ENCODE peak calls at places on chromosomes 6 and 20, in seven cellular contexts. T is LoVo; O is GM23248; G is stimulated activated CD4-positive, alpha-beta T cell treated with anti-CD3 and anti-CD28 coated beads, TNF-alpha, amount 100 ng/mL, for 48 hours; E is heart left ventricle; J is heart right ventricle; K is activated CD4-positive, alpha-beta T cell treated with anti-CD3 and anti-CD28 coated beads, Interleukin-2, amount 50 U/mL, for 1 hour. R is an unnamed sample.

GRCh38 chr20:47691632-47692031 is 93.6 kb downstream of the SULF2 start:
- DNase-seq in T (no peak), O (peak; percentile 48), G (no peak), E (no peak), J (no peak), K (no peak), R (no peak)

GRCh38 chr6:161349886-161350285 is 76.0 kb upstream of the AGPAT4 start:
- DNase-seq in T (no peak), O (no peak), G (no peak), E (no peak), J (no peak), K (no peak), R (no peak)

GRCh38 chr6:5087389-5087788 is 2.2 kb downstream of the PPP1R3G start:
- DNase-seq in T (no peak), O (no peak), G (no peak), E (peak; percentile 54), J (peak; percentile 44), K (no peak), R (no peak)

GRCh38 chr6:170147832-170148708 is 142.8 kb downstream of the DLL1 start:
- DNase-seq in T (no peak), O (no peak), G (peak; percentile 36), E (no peak), J (no peak), K (peak; percentile 20), R (no peak)

GRCh38 chr6:143176090-143177021 is 115.7 kb downstream of the AIG1 start:
- DNase-seq in T (no peak), O (peak; percentile 90), G (no peak), E (no peak), J (no peak), K (no peak), R (no peak)

GRCh38 chr6:150940951-150941350 is 75.4 kb downstream of the MTHFD1L start:
- DNase-seq in T (no peak), O (peak; percentile 66), G (no peak), E (no peak), J (no peak), K (no peak), R (no peak)

GRCh38 chr6:45608252-45608911 is 230.6 kb upstream of the SUPT3H start:
- DNase-seq in T (peak; percentile 70), O (peak; percentile 40), G (no peak), E (no peak), J (no peak), K (no peak), R (no peak)

GRCh38 chr20:18972251-18972876 is 158.8 kb downstream of the SCP2D1 start:
- DNase-seq in T (no peak), O (no peak), G (no peak), E (no peak), J (no peak), K (no peak), R (no peak)

GRCh38 chr20:63859166-63859699 is 2.1 kb upstream of the ABHD16B start:
- DNase-seq in T (no peak), O (no peak), G (no peak), E (no peak), J (no peak), K (no peak), R (no peak)

GRCh38 chr6:105087571-105088211 is 92.1 kb downstream of the POPDC3 start:
- DNase-seq in T (peak; percentile 70), O (peak; percentile 72), G (peak; percentile 8), E (no peak), J (no peak), K (peak; percentile 2), R (no peak)

GRCh38 chr6:41462980-41463930 is 82.9 kb upstream of the FOXP4 start:
- DNase-seq in T (no peak), O (peak; percentile 43), G (no peak), E (peak; percentile 69), J (peak; percentile 74), K (no peak), R (peak; percentile 45)

GRCh38 chr6:101417899-101418298 is 24.4 kb downstream of the GRIK2 start:
- DNase-seq in T (no peak), O (no peak), G (no peak), E (no peak), J (no peak), K (no peak), R (no peak)

GRCh38 chr20:1437222-1437904 is 29.3 kb downstream of the NSFL1C start:
- DNase-seq in T (peak; percentile 76), O (peak; percentile 73), G (peak; percentile 66), E (peak; percentile 75), J (peak; percentile 76), K (peak; percentile 82), R (peak; percentile 76)

GRCh38 chr20:54257090-54257816 is 49.4 kb downstream of the PFDN4 start:
- DNase-seq in T (no peak), O (peak; percentile 84), G (no peak), E (no peak), J (no peak), K (no peak), R (no peak)

GRCh38 chr20:15965165-15965564 is 608.1 kb downstream of the KIF16B start:
- DNase-seq in T (no peak), O (no peak), G (no peak), E (no peak), J (no peak), K (no peak), R (no peak)

GRCh38 chr6:17472653-17473183 is 79.3 kb downstream of the CAP2 start:
- DNase-seq in T (no peak), O (peak; percentile 49), G (no peak), E (no peak), J (no peak), K (no peak), R (no peak)

GRCh38 chr6:150448221-150448620 is 79.4 kb downstream of the IYD start:
- DNase-seq in T (no peak), O (peak; percentile 6), G (no peak), E (no peak), J (no peak), K (no peak), R (no peak)

GRCh38 chr20:15673206-15673605 is 900.0 kb downstream of the KIF16B start:
- DNase-seq in T (peak; percentile 27), O (peak; percentile 80), G (no peak), E (no peak), J (no peak), K (no peak), R (no peak)

R was measured in neural crest cell.